ENCODE peak calls at places on chromosomes 11 and 22, in six cellular contexts. T is colonic mucosa, C is GM23338, B is nephron progenitor cell, J is body of pancreas, N is PC-3. S is an unnamed sample.

GRCh38 chr11:109229682-109230081 is 192.3 kb upstream of the C11orf87 start:
- DNase-seq in C (no peak), T (no peak), B (no peak), N (no peak), J (no peak), S (no peak)

GRCh38 chr11:70668204-70669202 is 270.2 kb downstream of the CTTN start:
- DNase-seq in N (peak), B (no peak), T (no peak), J (no peak), C (no peak), S (peak)

GRCh38 chr22:44539467-44540063 is 41.5 kb upstream of the RTL6 start:
- DNase-seq in B (no peak), J (no peak), C (no peak), T (no peak), N (no peak), S (no peak)

GRCh38 chr11:70066628-70067027 is 11.5 kb upstream of the ANO1 start:
- DNase-seq in T (peak), C (no peak), N (no peak), B (no peak), J (no peak), S (no peak)

GRCh38 chr11:118610220-118610772 is 2.9 kb downstream of the PHLDB1 start:
- DNase-seq in N (no peak), C (peak), T (no peak), J (no peak), B (peak), S (no peak)

GRCh38 chr11:77065878-77066228 is 918 bp upstream of the CAPN5 start:
- DNase-seq in J (peak), N (no peak), B (peak), T (peak), C (peak), S (peak)

GRCh38 chr11:18172686-18173085 is at the start of gene MRGPRX4:
- DNase-seq in B (no peak), C (no peak), J (no peak), T (no peak), N (no peak), S (no peak)

GRCh38 chr22:38872831-38873248 is 824 bp upstream of the CBX6 start:
- DNase-seq in C (peak), T (peak), N (no peak), B (peak), J (peak), S (no peak)

GRCh38 chr11:66262696-66263095 is 5.7 kb upstream of the RAB1B start:
- DNase-seq in C (no peak), T (no peak), N (no peak), B (no peak), J (no peak), S (no peak)

GRCh38 chr11:2132874-2133480 is 6.2 kb downstream of the IGF2 start:
- DNase-seq in J (no peak), C (no peak), B (no peak), T (no peak), N (no peak), S (no peak)

GRCh38 chr22:29642694-29643093 is 39.3 kb downstream of the NF2 start:
- DNase-seq in N (no peak), C (no peak), T (no peak), J (no peak), B (no peak), S (no peak)

GRCh38 chr22:23219787-23220484 is 39.6 kb downstream of the BCR start:
- DNase-seq in N (peak), B (no peak), C (no peak), J (peak), T (peak), S (peak)

GRCh38 chr22:45009881-45010531 is at the start of gene PHF21B:
- DNase-seq in B (peak), N (no peak), J (peak), C (peak), T (peak), S (peak)

GRCh38 chr11:2459016-2459725 is 14.4 kb downstream of the KCNQ1 start:
- DNase-seq in B (no peak), C (no peak), N (no peak), T (no peak), J (no peak), S (no peak)

GRCh38 chr11:91756829-91757480 is 467.7 kb upstream of the FAT3 start:
- DNase-seq in T (no peak), N (no peak), C (no peak), J (no peak), B (no peak), S (no peak)

GRCh38 chr22:26912985-26913384 is 255.6 kb downstream of the MIAT start:
- DNase-seq in N (no peak), C (no peak), T (no peak), B (no peak), J (no peak), S (no peak)

GRCh38 chr11:70324354-70325115 is 54.0 kb downstream of the PPFIA1 start:
- DNase-seq in B (no peak), T (no peak), J (no peak), N (no peak), C (no peak), S (no peak)

GRCh38 chr22:38775656-38776055 is 18.3 kb downstream of the DNAL4 start:
- DNase-seq in B (no peak), N (no peak), J (no peak), T (no peak), C (no peak), S (no peak)

GRCh38 chr11:88175707-88176066 is 444 bp upstream of the RAB38 start:
- DNase-seq in C (peak), B (peak), T (no peak), N (no peak), J (peak), S (no peak)

GRCh38 chr22:24772493-24773220 is 1.9 kb downstream of the PIWIL3 start:
- DNase-seq in T (no peak), B (peak), J (no peak), N (peak), C (peak), S (peak)

GRCh38 chr22:24763872-24764485 is 10.5 kb downstream of the PIWIL3 start:
- DNase-seq in T (no peak), B (no peak), J (no peak), N (no peak), C (peak), S (no peak)

GRCh38 chr22:24768537-24769374 is 5.8 kb downstream of the PIWIL3 start:
- DNase-seq in B (peak), N (peak), J (peak), C (peak), T (peak), S (peak)
- TF ChIP-seq CTCF in B (peak), N (peak), J (peak), C (peak), T (peak), S (peak)

DNA sequence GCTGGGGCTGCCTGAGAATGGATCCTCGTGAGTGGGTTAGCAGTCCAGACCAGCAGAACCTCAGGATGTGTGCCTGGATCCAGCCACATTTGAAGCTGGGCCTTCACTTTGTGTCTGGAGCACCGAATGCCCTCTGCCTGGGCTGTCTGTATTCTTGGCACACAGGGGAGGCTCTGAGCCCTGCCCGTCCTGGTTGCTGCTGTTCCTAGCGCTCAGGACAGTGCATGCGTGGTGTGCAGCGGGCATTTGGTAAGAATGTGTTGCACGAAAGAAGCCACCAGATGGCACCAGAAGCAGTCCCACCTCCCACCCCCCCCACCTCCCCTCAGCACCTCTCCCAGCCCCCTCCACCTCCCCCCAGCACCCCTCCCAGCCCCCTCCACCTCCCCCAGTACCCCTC is 4.1 kb upstream of the MAPK11 start:
- DNase-seq in B (peak), N (peak), C (peak), T (no peak), J (peak), S (peak)
- TF ChIP-seq CTCF in B (peak), N (no peak), C (peak), T (no peak), J (peak), S (peak)

DNA sequence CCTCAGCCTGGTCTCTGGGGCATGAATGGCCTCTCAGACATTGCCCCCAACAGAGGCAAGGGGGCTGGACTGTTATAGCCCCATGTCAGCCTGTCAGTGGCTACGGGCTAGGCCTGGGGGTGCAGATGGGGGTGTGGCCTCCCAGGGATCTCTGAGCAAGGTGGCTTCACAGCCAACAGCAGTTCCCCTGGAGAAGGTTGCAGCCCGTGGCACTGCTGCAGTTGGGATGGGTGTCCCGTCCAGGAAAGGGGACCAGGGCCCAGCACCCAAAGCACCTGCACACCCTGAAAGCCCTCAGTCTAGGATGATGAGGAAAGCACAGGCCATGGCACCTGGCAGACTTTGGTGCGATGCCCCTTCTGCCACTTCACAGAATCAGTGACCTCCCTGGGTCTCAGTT is 101.3 kb downstream of the TP53I11 start:
- DNase-seq in C (no peak), B (no peak), T (no peak), N (no peak), J (no peak), S (no peak)
- TF ChIP-seq CTCF in C (no peak), B (no peak), T (no peak), N (no peak), J (no peak), S (no peak)

GRCh38 chr11:75000975-75001354 is 12.2 kb downstream of the NEU3 start:
- DNase-seq in N (no peak), J (no peak), C (no peak), T (no peak), B (no peak), S (no peak)
- TF ChIP-seq CTCF in N (no peak), J (no peak), C (no peak), T (no peak), B (no peak), S (no peak)

S was measured in fibroblast of mammary gland.